ENCODE peak calls at places on chromosomes 11 and 22, in nine cellular contexts. One of them, this sample, is unnamed.

GRCh38 chr11:121630041-121630440 is 177.3 kb upstream of the SORL1-AS1 start:
- DNase-seq in transverse colon: no peak
- DNase-seq in mucosa of descending colon: no peak
- DNase-seq in tibial nerve: no peak
- DNase-seq in AG10803: peak; percentile 78
- DNase-seq in mammary epithelial cell: peak; percentile 49
- DNase-seq in Peyer's patch: no peak
- DNase-seq in thyroid gland: no peak
- DNase-seq in A549: no peak
- DNase-seq in this sample: peak; percentile 79

GRCh38 chr11:3222003-3222855 is 3.6 kb upstream of the MRGPRG start:
- DNase-seq in thyroid gland: no peak
- DNase-seq in mucosa of descending colon: no peak
- DNase-seq in tibial nerve: no peak
- DNase-seq in transverse colon: peak; percentile 4
- DNase-seq in mammary epithelial cell: no peak
- DNase-seq in A549: no peak
- DNase-seq in AG10803: no peak
- DNase-seq in Peyer's patch: peak; percentile 33
- DNase-seq in this sample: no peak

GRCh38 chr22:27846910-27847309 is 45.4 kb upstream of the MN1 start:
- DNase-seq in mammary epithelial cell: no peak
- DNase-seq in transverse colon: no peak
- DNase-seq in mucosa of descending colon: no peak
- DNase-seq in tibial nerve: no peak
- DNase-seq in A549: no peak
- DNase-seq in AG10803: no peak
- DNase-seq in Peyer's patch: no peak
- DNase-seq in thyroid gland: no peak
- DNase-seq in this sample: no peak

GRCh38 chr11:71946144-71946571 is 17.3 kb downstream of the RNF121 start:
- DNase-seq in thyroid gland: no peak
- DNase-seq in transverse colon: no peak
- DNase-seq in mucosa of descending colon: no peak
- DNase-seq in mammary epithelial cell: peak; percentile 82
- DNase-seq in AG10803: peak; percentile 36
- DNase-seq in Peyer's patch: no peak
- DNase-seq in A549: peak; percentile 53
- DNase-seq in tibial nerve: no peak
- DNase-seq in this sample: peak; percentile 24

GRCh38 chr22:24471570-24471969 is 23.6 kb upstream of the UPB1 start:
- DNase-seq in mammary epithelial cell: no peak
- DNase-seq in Peyer's patch: no peak
- DNase-seq in mucosa of descending colon: no peak
- DNase-seq in tibial nerve: peak; percentile 59
- DNase-seq in A549: no peak
- DNase-seq in transverse colon: no peak
- DNase-seq in AG10803: peak; percentile 40
- DNase-seq in thyroid gland: peak; percentile 43
- DNase-seq in this sample: peak; percentile 79

GRCh38 chr22:45317551-45318167 is 7.9 kb downstream of the FAM118A start:
- DNase-seq in mucosa of descending colon: peak; percentile 72
- DNase-seq in mammary epithelial cell: peak; percentile 70
- DNase-seq in thyroid gland: peak; percentile 34
- DNase-seq in transverse colon: peak; percentile 62
- DNase-seq in AG10803: peak; percentile 57
- DNase-seq in tibial nerve: peak; percentile 57
- DNase-seq in A549: no peak
- DNase-seq in Peyer's patch: peak; percentile 68
- DNase-seq in this sample: peak; percentile 57

GRCh38 chr11:73249304-73249703 is 22.8 kb upstream of the P2RY6 start:
- DNase-seq in A549: no peak
- DNase-seq in Peyer's patch: no peak
- DNase-seq in mammary epithelial cell: peak; percentile 97
- DNase-seq in thyroid gland: no peak
- DNase-seq in mucosa of descending colon: peak; percentile 11
- DNase-seq in tibial nerve: no peak
- DNase-seq in transverse colon: peak; percentile 28
- DNase-seq in AG10803: no peak
- DNase-seq in this sample: peak; percentile 22

GRCh38 chr22:50148991-50149721 is 21.4 kb upstream of the PANX2 start:
- DNase-seq in mucosa of descending colon: peak; percentile 79
- DNase-seq in mammary epithelial cell: peak; percentile 98
- DNase-seq in thyroid gland: peak; percentile 52
- DNase-seq in A549: peak; percentile 81
- DNase-seq in AG10803: peak; percentile 16
- DNase-seq in tibial nerve: no peak
- DNase-seq in Peyer's patch: peak; percentile 82
- DNase-seq in transverse colon: peak; percentile 73
- DNase-seq in this sample: peak; percentile 38

GRCh38 chr11:77101043-77101537 is 1.6 kb upstream of the OMP start:
- DNase-seq in tibial nerve: no peak
- DNase-seq in A549: peak; percentile 56
- DNase-seq in AG10803: peak; percentile 22
- DNase-seq in transverse colon: no peak
- DNase-seq in mammary epithelial cell: peak; percentile 23
- DNase-seq in mucosa of descending colon: no peak
- DNase-seq in Peyer's patch: no peak
- DNase-seq in thyroid gland: no peak
- DNase-seq in this sample: peak; percentile 55

GRCh38 chr11:38252620-38253019 is 1654.6 kb upstream of the RAG2 start:
- DNase-seq in mucosa of descending colon: no peak
- DNase-seq in Peyer's patch: no peak
- DNase-seq in tibial nerve: no peak
- DNase-seq in transverse colon: no peak
- DNase-seq in mammary epithelial cell: no peak
- DNase-seq in AG10803: no peak
- DNase-seq in thyroid gland: no peak
- DNase-seq in A549: no peak
- DNase-seq in this sample: no peak

GRCh38 chr11:66637557-66638176 is 836 bp upstream of the RBM4 start:
- DNase-seq in A549: no peak
- DNase-seq in mucosa of descending colon: no peak
- DNase-seq in Peyer's patch: no peak
- DNase-seq in AG10803: no peak
- DNase-seq in thyroid gland: no peak
- DNase-seq in transverse colon: no peak
- DNase-seq in tibial nerve: no peak
- DNase-seq in mammary epithelial cell: no peak
- DNase-seq in this sample: no peak

GRCh38 chr11:1195690-1196515 is 27.0 kb upstream of the MUC5B start:
- DNase-seq in Peyer's patch: peak; percentile 36
- DNase-seq in mucosa of descending colon: peak; percentile 18
- DNase-seq in mammary epithelial cell: no peak
- DNase-seq in transverse colon: peak; percentile 4
- DNase-seq in thyroid gland: peak; percentile 0
- DNase-seq in AG10803: no peak
- DNase-seq in A549: no peak
- DNase-seq in tibial nerve: no peak
- DNase-seq in this sample: no peak

GRCh38 chr11:8219257-8220021 is 44.2 kb downstream of the LMO1 start:
- DNase-seq in AG10803: peak; percentile 46
- DNase-seq in mucosa of descending colon: peak; percentile 63
- DNase-seq in transverse colon: peak; percentile 70
- DNase-seq in Peyer's patch: no peak
- DNase-seq in mammary epithelial cell: peak; percentile 29
- DNase-seq in thyroid gland: peak; percentile 43
- DNase-seq in A549: peak; percentile 79
- DNase-seq in tibial nerve: no peak
- DNase-seq in this sample: peak; percentile 61

GRCh38 chr11:75760710-75761493 is 7.7 kb upstream of the DGAT2 start:
- DNase-seq in mucosa of descending colon: no peak
- DNase-seq in mammary epithelial cell: peak; percentile 67
- DNase-seq in tibial nerve: no peak
- DNase-seq in Peyer's patch: no peak
- DNase-seq in AG10803: peak; percentile 50
- DNase-seq in thyroid gland: peak; percentile 31
- DNase-seq in A549: no peak
- DNase-seq in transverse colon: no peak
- DNase-seq in this sample: peak; percentile 89

GRCh38 chr11:115606223-115607220 is 102.3 kb upstream of the CADM1 start:
- DNase-seq in transverse colon: no peak
- DNase-seq in Peyer's patch: no peak
- DNase-seq in thyroid gland: peak; percentile 81
- DNase-seq in A549: no peak
- DNase-seq in mucosa of descending colon: no peak
- DNase-seq in mammary epithelial cell: no peak
- DNase-seq in AG10803: peak; percentile 36
- DNase-seq in tibial nerve: no peak
- DNase-seq in this sample: no peak

GRCh38 chr11:27429740-27430451 is 42.7 kb downstream of the LGR4 start:
- DNase-seq in mammary epithelial cell: peak; percentile 69
- DNase-seq in A549: peak; percentile 19
- DNase-seq in AG10803: no peak
- DNase-seq in transverse colon: no peak
- DNase-seq in tibial nerve: no peak
- DNase-seq in Peyer's patch: no peak
- DNase-seq in thyroid gland: no peak
- DNase-seq in mucosa of descending colon: no peak
- DNase-seq in this sample: no peak

GRCh38 chr22:35542157-35542971 is 1.7 kb downstream of the RASD2 start:
- DNase-seq in Peyer's patch: no peak
- DNase-seq in thyroid gland: peak; percentile 77
- DNase-seq in tibial nerve: no peak
- DNase-seq in AG10803: no peak
- DNase-seq in mammary epithelial cell: no peak
- DNase-seq in transverse colon: no peak
- DNase-seq in A549: no peak
- DNase-seq in mucosa of descending colon: no peak
- DNase-seq in this sample: no peak

GRCh38 chr22:46136539-46137217 is 13.6 kb upstream of the PPARA start:
- DNase-seq in mucosa of descending colon: peak; percentile 18
- DNase-seq in transverse colon: no peak
- DNase-seq in mammary epithelial cell: no peak
- DNase-seq in thyroid gland: no peak
- DNase-seq in A549: no peak
- DNase-seq in AG10803: no peak
- DNase-seq in Peyer's patch: no peak
- DNase-seq in tibial nerve: no peak
- DNase-seq in this sample: no peak

GRCh38 chr22:21686193-21686608 is 20.4 kb downstream of the PPIL2 start:
- DNase-seq in thyroid gland: no peak
- DNase-seq in mucosa of descending colon: no peak
- DNase-seq in AG10803: no peak
- DNase-seq in transverse colon: no peak
- DNase-seq in mammary epithelial cell: no peak
- DNase-seq in Peyer's patch: no peak
- DNase-seq in A549: no peak
- DNase-seq in tibial nerve: no peak
- DNase-seq in this sample: no peak

GRCh38 chr11:69637956-69638871 is 2.7 kb upstream of the CCND1 start:
- DNase-seq in transverse colon: peak; percentile 66
- DNase-seq in AG10803: peak; percentile 72
- DNase-seq in Peyer's patch: peak; percentile 79
- DNase-seq in thyroid gland: peak; percentile 69
- DNase-seq in tibial nerve: no peak
- DNase-seq in mucosa of descending colon: peak; percentile 78
- DNase-seq in A549: peak; percentile 48
- DNase-seq in mammary epithelial cell: peak; percentile 54
- DNase-seq in this sample: peak; percentile 70
- H3K4me3 ChIP-seq in transverse colon: no peak overlapping the region
- H3K4me3 ChIP-seq in AG10803: peak overlapping the region; percentile 98
- H3K4me3 ChIP-seq in Peyer's patch: peak overlapping the region; percentile 15
- H3K4me3 ChIP-seq in thyroid gland: peak overlapping the region; percentile 30
- H3K4me3 ChIP-seq in tibial nerve: peak overlapping the region; percentile 34
- H3K4me3 ChIP-seq in mucosa of descending colon: no peak overlapping the region
- H3K4me3 ChIP-seq in A549: peak overlapping the region; percentile 91
- H3K4me3 ChIP-seq in mammary epithelial cell: peak overlapping the region; percentile 69
- H3K4me3 ChIP-seq in this sample: peak overlapping the region; percentile 99

GRCh38 chr11:59221438-59221837 is 8.7 kb upstream of the MPEG1 start:
- DNase-seq in Peyer's patch: no peak
- DNase-seq in thyroid gland: no peak
- DNase-seq in AG10803: peak; percentile 82
- DNase-seq in A549: no peak
- DNase-seq in tibial nerve: no peak
- DNase-seq in transverse colon: no peak
- DNase-seq in mucosa of descending colon: no peak
- DNase-seq in mammary epithelial cell: peak; percentile 64
- DNase-seq in this sample: peak; percentile 90
- TF ChIP-seq CTCF in Peyer's patch: no peak
- TF ChIP-seq CTCF in thyroid gland: no peak
- TF ChIP-seq CTCF in AG10803: peak; percentile 37
- TF ChIP-seq CTCF in A549: no peak
- TF ChIP-seq CTCF in tibial nerve: no peak
- TF ChIP-seq CTCF in transverse colon: no peak
- TF ChIP-seq CTCF in mucosa of descending colon: no peak
- TF ChIP-seq CTCF in mammary epithelial cell: no peak
- TF ChIP-seq CTCF in this sample: peak; percentile 49

GRCh38 chr11:113563766-113564165 is 88.6 kb upstream of the DRD2 start:
- DNase-seq in tibial nerve: no peak
- DNase-seq in A549: no peak
- DNase-seq in mucosa of descending colon: no peak
- DNase-seq in transverse colon: no peak
- DNase-seq in mammary epithelial cell: peak; percentile 53
- DNase-seq in Peyer's patch: no peak
- DNase-seq in AG10803: no peak
- DNase-seq in thyroid gland: no peak
- DNase-seq in this sample: no peak
- H3K4me3 ChIP-seq in tibial nerve: no peak overlapping the region
- H3K4me3 ChIP-seq in A549: no peak overlapping the region
- H3K4me3 ChIP-seq in mucosa of descending colon: no peak overlapping the region
- H3K4me3 ChIP-seq in transverse colon: no peak overlapping the region
- H3K4me3 ChIP-seq in mammary epithelial cell: no peak overlapping the region
- H3K4me3 ChIP-seq in Peyer's patch: no peak overlapping the region
- H3K4me3 ChIP-seq in AG10803: no peak overlapping the region
- H3K4me3 ChIP-seq in thyroid gland: no peak overlapping the region
- H3K4me3 ChIP-seq in this sample: no peak overlapping the region

GRCh38 chr11:70225629-70226582 is 22.8 kb downstream of the FADD start:
- DNase-seq in Peyer's patch: peak; percentile 90
- DNase-seq in AG10803: no peak
- DNase-seq in tibial nerve: no peak
- DNase-seq in A549: no peak
- DNase-seq in thyroid gland: peak; percentile 66
- DNase-seq in transverse colon: peak; percentile 94
- DNase-seq in mucosa of descending colon: peak; percentile 90
- DNase-seq in mammary epithelial cell: no peak
- DNase-seq in this sample: no peak

GRCh38 chr11:70230151-70230839 is 27.2 kb downstream of the FADD start:
- DNase-seq in mammary epithelial cell: no peak
- DNase-seq in AG10803: peak; percentile 21
- DNase-seq in Peyer's patch: no peak
- DNase-seq in mucosa of descending colon: no peak
- DNase-seq in thyroid gland: no peak
- DNase-seq in A549: no peak
- DNase-seq in tibial nerve: no peak
- DNase-seq in transverse colon: no peak
- DNase-seq in this sample: no peak

GRCh38 chr11:70229737-70230136 is 26.6 kb downstream of the FADD start:
- DNase-seq in thyroid gland: no peak
- DNase-seq in tibial nerve: no peak
- DNase-seq in AG10803: no peak
- DNase-seq in A549: no peak
- DNase-seq in mammary epithelial cell: no peak
- DNase-seq in mucosa of descending colon: no peak
- DNase-seq in transverse colon: no peak
- DNase-seq in Peyer's patch: no peak
- DNase-seq in this sample: no peak

GRCh38 chr11:70230840-70231710 is 28.0 kb downstream of the FADD start:
- DNase-seq in thyroid gland: no peak
- DNase-seq in tibial nerve: no peak
- DNase-seq in transverse colon: no peak
- DNase-seq in mammary epithelial cell: no peak
- DNase-seq in A549: no peak
- DNase-seq in Peyer's patch: no peak
- DNase-seq in AG10803: no peak
- DNase-seq in mucosa of descending colon: no peak
- DNase-seq in this sample: no peak

GRCh38 chr11:70226967-70227366 is 23.9 kb downstream of the FADD start:
- DNase-seq in mucosa of descending colon: no peak
- DNase-seq in AG10803: no peak
- DNase-seq in mammary epithelial cell: no peak
- DNase-seq in transverse colon: no peak
- DNase-seq in A549: no peak
- DNase-seq in Peyer's patch: no peak
- DNase-seq in tibial nerve: no peak
- DNase-seq in thyroid gland: no peak
- DNase-seq in this sample: no peak
- TF ChIP-seq CTCF in mucosa of descending colon: no peak
- TF ChIP-seq CTCF in AG10803: no peak
- TF ChIP-seq CTCF in mammary epithelial cell: peak; percentile 25
- TF ChIP-seq CTCF in transverse colon: no peak
- TF ChIP-seq CTCF in A549: no peak
- TF ChIP-seq CTCF in Peyer's patch: no peak
- TF ChIP-seq CTCF in tibial nerve: no peak
- TF ChIP-seq CTCF in thyroid gland: no peak
- TF ChIP-seq CTCF in this sample: no peak

This sample was measured in fibroblast of mammary gland.